ENCODE peak calls at places on chromosomes 3 and 15, in seven cellular contexts. I, N, H, F, L, W and S are unnamed samples.

GRCh38 chr3:41424543-41425300 is 225.4 kb downstream of the CTNNB1 start:
- DNase-seq in H (no peak), L (no peak), W (no peak), F (no peak), I (no peak), N (no peak), S (no peak)

GRCh38 chr3:17986393-17986816 is 244.0 kb upstream of the TBC1D5 start:
- DNase-seq in I (no peak), H (no peak), N (no peak), F (no peak), L (no peak), W (no peak), S (no peak)

GRCh38 chr3:64824281-64824980 is 136.6 kb upstream of the ADAMTS9 start:
- DNase-seq in N (no peak), W (peak), L (no peak), I (no peak), H (no peak), F (no peak), S (no peak)

GRCh38 chr3:156474560-156475389 is 80.1 kb downstream of the SSR3 start:
- DNase-seq in H (no peak), N (no peak), L (no peak), W (no peak), I (no peak), F (peak), S (peak)

GRCh38 chr15:44194397-44195150 is 497 bp downstream of the FRMD5 start:
- DNase-seq in H (peak), L (peak), N (no peak), W (peak), F (no peak), I (peak), S (peak)

GRCh38 chr3:126128504-126129407 is 44.8 kb upstream of the SLC41A3 start:
- DNase-seq in H (peak), I (no peak), L (no peak), N (no peak), F (no peak), W (no peak), S (no peak)

GRCh38 chr3:49199244-49199899 is 28.0 kb downstream of the KLHDC8B start:
- DNase-seq in F (no peak), L (no peak), N (no peak), H (no peak), W (peak), I (peak), S (peak)

GRCh38 chr3:79767953-79768282 is at the start of gene ROBO1:
- DNase-seq in H (no peak), L (no peak), W (no peak), N (no peak), I (no peak), F (peak), S (no peak)

GRCh38 chr3:78035020-78035660 is 995.2 kb downstream of the ROBO2 start:
- DNase-seq in I (no peak), L (no peak), N (no peak), H (no peak), W (no peak), F (peak), S (no peak)

GRCh38 chr15:69798481-69799315 is 299.0 kb downstream of the TLE3 start:
- DNase-seq in N (no peak), F (no peak), W (peak), I (no peak), H (no peak), L (no peak), S (no peak)

GRCh38 chr3:51687472-51688205 is 16.6 kb downstream of the TEX264 start:
- DNase-seq in N (no peak), W (peak), F (no peak), H (no peak), I (no peak), L (no peak), S (no peak)

GRCh38 chr3:170467007-170467406 is 48.3 kb downstream of the CLDN11 start:
- DNase-seq in N (no peak), I (peak), H (no peak), F (no peak), L (no peak), W (no peak), S (no peak)

GRCh38 chr15:45650889-45651525 is 16.2 kb downstream of the SQOR start:
- DNase-seq in W (no peak), L (no peak), N (no peak), I (no peak), H (no peak), F (no peak), S (no peak)

GRCh38 chr3:122606330-122606729 is 28.9 kb downstream of the PARP15 start:
- DNase-seq in W (no peak), I (no peak), N (no peak), L (no peak), H (no peak), F (no peak), S (no peak)

GRCh38 chr15:78065284-78065872 is 12.1 kb downstream of the TBC1D2B start:
- DNase-seq in F (no peak), W (peak), L (no peak), H (no peak), N (no peak), I (peak), S (peak)

GRCh38 chr3:63585927-63586326 is 66.5 kb upstream of the SNTN start:
- DNase-seq in F (no peak), I (no peak), L (no peak), W (no peak), N (no peak), H (no peak), S (no peak)

GRCh38 chr3:172396400-172396799 is 51.9 kb downstream of the GHSR start:
- DNase-seq in W (no peak), H (no peak), N (no peak), I (no peak), L (no peak), F (no peak), S (no peak)

GRCh38 chr3:55567615-55568014 is 80.5 kb upstream of the WNT5A start:
- DNase-seq in F (no peak), I (no peak), L (no peak), W (peak), H (no peak), N (no peak), S (no peak)

GRCh38 chr3:108241146-108241545 is 18.9 kb upstream of the IFT57 start:
- DNase-seq in F (no peak), L (no peak), W (no peak), H (no peak), N (no peak), I (no peak), S (no peak)

GRCh38 chr3:76859596-76859995 is 180.3 kb upstream of the ROBO2 start:
- DNase-seq in W (no peak), H (no peak), F (no peak), L (no peak), N (peak), I (no peak), S (no peak)

GRCh38 chr3:25424238-25425013 is 3.6 kb upstream of the RARB start:
- DNase-seq in L (no peak), W (peak), H (peak), F (no peak), I (no peak), N (no peak), S (peak)

GRCh38 chr3:125280966-125281365 is 68.4 kb upstream of the SLC12A8 start:
- DNase-seq in W (peak), N (no peak), L (no peak), I (no peak), H (no peak), F (no peak), S (peak)